ENCODE peak calls at places on chromosomes 4 and X, in six cellular contexts. M, N, K, U, X and V are unnamed samples.

GRCh38 chrX:103791233-103791632 is 14.6 kb downstream of the PLP1 start:
- DNase-seq in M (no peak), N (peak; percentile 63), K (no peak), U (no peak), X (no peak), V (no peak)

GRCh38 chr4:81198151-81198550 is 16.9 kb downstream of the PRKG2 start:
- DNase-seq in M (no peak), N (no peak), K (no peak), U (peak; percentile 19), X (no peak), V (no peak)

GRCh38 chr4:130028552-130028951 is 932.6 kb downstream of the C4orf33 start:
- DNase-seq in M (no peak), N (peak; percentile 57), K (no peak), U (no peak), X (no peak), V (no peak)

GRCh38 chr4:94892051-94892450 is 134.3 kb downstream of the BMPR1B start:
- DNase-seq in M (no peak), N (no peak), K (no peak), U (peak; percentile 3), X (no peak), V (no peak)

GRCh38 chr4:67158669-67159068 is 386.6 kb downstream of the CENPC start:
- DNase-seq in M (no peak), N (no peak), K (no peak), U (no peak), X (no peak), V (no peak)

GRCh38 chr4:54449999-54450398 is 207.8 kb upstream of the KIT start:
- DNase-seq in M (no peak), N (no peak), K (no peak), U (peak; percentile 6), X (no peak), V (no peak)

GRCh38 chr4:74671074-74671698 is 123.1 kb downstream of the BTC start:
- DNase-seq in M (peak; percentile 16), N (peak; percentile 87), K (peak; percentile 33), U (peak; percentile 84), X (peak; percentile 61), V (peak; percentile 69)

GRCh38 chr4:74338792-74339333 is 26.1 kb upstream of the EREG start:
- DNase-seq in M (no peak), N (no peak), K (no peak), U (no peak), X (no peak), V (no peak)

GRCh38 chrX:13891367-13892146 is 74.7 kb upstream of the GPM6B start:
- DNase-seq in M (no peak), N (no peak), K (no peak), U (no peak), X (no peak), V (no peak)

GRCh38 chr4:101345271-101345595 is 2.1 kb downstream of the PPP3CA start:
- DNase-seq in M (peak; percentile 2), N (no peak), K (no peak), U (peak; percentile 48), X (no peak), V (no peak)

GRCh38 chr4:73066928-73067327 is 2.6 kb downstream of the COX18 start:
- DNase-seq in M (peak; percentile 50), N (no peak), K (no peak), U (no peak), X (no peak), V (no peak)

GRCh38 chr4:150593996-150594395 is 12.0 kb downstream of the MAB21L2 start:
- DNase-seq in M (no peak), N (no peak), K (no peak), U (peak; percentile 11), X (no peak), V (no peak)

GRCh38 chr4:153451931-153452660 is 14.1 kb upstream of the TMEM131L start:
- DNase-seq in M (no peak), N (peak; percentile 93), K (peak; percentile 79), U (no peak), X (no peak), V (peak; percentile 64)

GRCh38 chrX:107117993-107118321 is 665 bp downstream of the RBM41 start:
- DNase-seq in M (no peak), N (no peak), K (no peak), U (no peak), X (no peak), V (no peak)

GRCh38 chr4:46432923-46433322 is 43.0 kb upstream of the GABRA2 start:
- DNase-seq in M (no peak), N (no peak), K (no peak), U (peak; percentile 83), X (no peak), V (no peak)

GRCh38 chr4:2243682-2244380 is 1.9 kb upstream of the HAUS3 start:
- DNase-seq in M (no peak), N (peak; percentile 53), K (peak; percentile 47), U (peak; percentile 52), X (no peak), V (peak; percentile 29)

GRCh38 chr4:6019316-6020263 is 1.4 kb upstream of the C4orf50 start:
- DNase-seq in M (no peak), N (peak; percentile 91), K (peak; percentile 90), U (peak; percentile 88), X (peak; percentile 41), V (peak; percentile 76)

GRCh38 chrX:52424658-52425057 is 55.8 kb downstream of the XAGE2 start:
- DNase-seq in M (no peak), N (no peak), K (no peak), U (no peak), X (no peak), V (no peak)

GRCh38 chrX:22397566-22397965 is 124.9 kb downstream of the CBLL2 start:
- DNase-seq in M (no peak), N (no peak), K (no peak), U (no peak), X (no peak), V (no peak)